ENCODE peak calls at places on chromosomes 11 and 22, in five cellular contexts. One of them, this sample, is unnamed. For H3K9me3, the result is how much of the 10 kb centered on the place peaks cover.

GRCh38 chr11:44694443-44694842 is 32.3 kb upstream of the TSPAN18 start:
- DNase-seq in H9: no peak
- DNase-seq in transverse colon: no peak
- DNase-seq in tibial nerve: no peak
- DNase-seq in HAP-1: no peak
- DNase-seq in this sample: no peak

GRCh38 chr11:86046111-86046510 is 22.8 kb downstream of the PICALM start:
- DNase-seq in H9: no peak
- DNase-seq in transverse colon: no peak
- DNase-seq in tibial nerve: no peak
- DNase-seq in HAP-1: no peak
- DNase-seq in this sample: no peak

GRCh38 chr11:104782377-104782754 is 115.9 kb downstream of the CASP12 start:
- DNase-seq in H9: peak
- DNase-seq in transverse colon: no peak
- DNase-seq in tibial nerve: no peak
- DNase-seq in HAP-1: no peak
- DNase-seq in this sample: no peak

GRCh38 chr11:117614695-117615094 is 182.3 kb downstream of the DSCAML1 start:
- DNase-seq in H9: peak
- DNase-seq in transverse colon: no peak
- DNase-seq in tibial nerve: no peak
- DNase-seq in HAP-1: no peak
- DNase-seq in this sample: no peak

GRCh38 chr22:35322893-35323292 is 23.2 kb downstream of the TOM1 start:
- DNase-seq in H9: no peak
- DNase-seq in transverse colon: no peak
- DNase-seq in tibial nerve: no peak
- DNase-seq in HAP-1: no peak
- DNase-seq in this sample: no peak

GRCh38 chr11:122983438-122984185 is 2.0 kb upstream of the BSX start:
- DNase-seq in H9: peak
- DNase-seq in transverse colon: no peak
- DNase-seq in tibial nerve: no peak
- DNase-seq in HAP-1: no peak
- DNase-seq in this sample: no peak

GRCh38 chr11:6616596-6617250 is 2.5 kb downstream of the TPP1 start:
- DNase-seq in H9: no peak
- DNase-seq in transverse colon: no peak
- DNase-seq in tibial nerve: no peak
- DNase-seq in HAP-1: no peak
- DNase-seq in this sample: no peak

GRCh38 chr11:57131080-57131790 is 50.5 kb upstream of the LRRC55 start:
- DNase-seq in H9: peak
- DNase-seq in transverse colon: peak
- DNase-seq in tibial nerve: peak
- DNase-seq in HAP-1: peak
- DNase-seq in this sample: peak

GRCh38 chr11:66857927-66858185 is 992 bp downstream of the LRFN4 start:
- DNase-seq in H9: peak
- DNase-seq in transverse colon: no peak
- DNase-seq in tibial nerve: no peak
- DNase-seq in HAP-1: no peak
- DNase-seq in this sample: no peak

GRCh38 chr22:47307326-47307725 is 544.9 kb downstream of the TBC1D22A start:
- DNase-seq in H9: no peak
- DNase-seq in transverse colon: no peak
- DNase-seq in tibial nerve: no peak
- DNase-seq in HAP-1: no peak
- DNase-seq in this sample: no peak

GRCh38 chr22:47309946-47310345 is 547.5 kb downstream of the TBC1D22A start:
- DNase-seq in H9: no peak
- DNase-seq in transverse colon: no peak
- DNase-seq in tibial nerve: no peak
- DNase-seq in HAP-1: no peak
- DNase-seq in this sample: no peak

GRCh38 chr22:47307812-47308211 is 545.4 kb downstream of the TBC1D22A start:
- DNase-seq in H9: no peak
- DNase-seq in transverse colon: no peak
- DNase-seq in tibial nerve: no peak
- DNase-seq in HAP-1: no peak
- DNase-seq in this sample: no peak

GRCh38 chr22:47309476-47309875 is 547.0 kb downstream of the TBC1D22A start:
- DNase-seq in H9: no peak
- DNase-seq in transverse colon: no peak
- DNase-seq in tibial nerve: no peak
- DNase-seq in HAP-1: no peak
- DNase-seq in this sample: no peak

DNA sequence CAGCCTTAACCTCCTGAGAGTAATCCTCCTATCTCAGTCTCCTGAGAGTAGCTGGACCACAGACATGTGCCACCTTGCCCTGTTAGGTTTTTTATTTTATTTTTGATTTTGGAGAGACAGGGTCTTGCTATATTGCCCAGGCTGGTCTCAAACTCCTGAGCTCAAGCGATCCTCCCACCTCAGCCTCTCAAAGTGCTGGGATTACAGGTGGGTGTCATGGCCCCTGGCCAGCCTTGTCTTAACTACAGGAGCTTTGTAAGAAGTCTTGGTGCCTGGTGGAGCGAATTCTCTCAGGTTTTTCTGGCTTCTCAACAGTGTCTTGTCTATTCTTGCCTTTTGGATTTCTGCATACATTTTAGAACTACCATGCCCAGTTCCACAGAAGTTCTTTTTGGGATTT is 546.4 kb downstream of the TBC1D22A start:
- DNase-seq in H9: no peak
- DNase-seq in transverse colon: no peak
- DNase-seq in tibial nerve: no peak
- DNase-seq in HAP-1: no peak
- DNase-seq in this sample: no peak
- H3K9me3 ChIP-seq in H9: half or more
- H3K9me3 ChIP-seq in transverse colon: under half
- H3K9me3 ChIP-seq in tibial nerve: under half
- H3K9me3 ChIP-seq in HAP-1: under half
- H3K9me3 ChIP-seq in this sample: under half

DNA sequence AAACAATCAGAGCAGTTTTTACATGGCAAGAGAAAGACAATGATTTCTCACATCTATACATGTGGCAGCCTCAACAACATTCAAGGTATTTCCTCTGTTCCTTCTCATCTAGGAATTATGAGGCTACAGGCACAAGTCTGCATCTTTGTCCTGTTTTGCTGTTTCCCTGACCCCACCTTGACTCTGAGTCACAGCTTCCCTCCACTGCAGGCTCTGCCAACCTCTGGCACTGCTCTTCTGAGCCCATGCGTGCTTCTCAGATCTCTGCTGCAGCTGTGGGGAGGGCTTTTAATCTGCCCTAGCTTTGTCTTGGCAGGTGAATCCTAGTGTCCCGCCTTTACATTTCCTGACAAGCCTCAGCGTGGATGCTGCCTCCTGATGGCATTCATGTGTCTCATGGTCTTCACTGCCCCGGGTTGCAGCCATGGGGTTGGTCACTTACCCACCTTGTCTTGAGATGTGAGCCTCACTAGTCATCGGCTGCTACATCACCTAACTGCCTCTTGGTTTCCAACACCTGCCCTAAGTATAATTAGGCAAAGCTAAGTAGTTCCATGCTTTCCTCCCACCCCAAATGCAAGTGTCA is 578.5 kb downstream of the TBC1D22A start:
- DNase-seq in H9: no peak
- DNase-seq in transverse colon: no peak
- DNase-seq in tibial nerve: no peak
- DNase-seq in HAP-1: no peak
- DNase-seq in this sample: no peak
- H3K9me3 ChIP-seq in H9: half or more
- H3K9me3 ChIP-seq in transverse colon: under half
- H3K9me3 ChIP-seq in tibial nerve: under half
- H3K9me3 ChIP-seq in HAP-1: under half
- H3K9me3 ChIP-seq in this sample: under half

DNA sequence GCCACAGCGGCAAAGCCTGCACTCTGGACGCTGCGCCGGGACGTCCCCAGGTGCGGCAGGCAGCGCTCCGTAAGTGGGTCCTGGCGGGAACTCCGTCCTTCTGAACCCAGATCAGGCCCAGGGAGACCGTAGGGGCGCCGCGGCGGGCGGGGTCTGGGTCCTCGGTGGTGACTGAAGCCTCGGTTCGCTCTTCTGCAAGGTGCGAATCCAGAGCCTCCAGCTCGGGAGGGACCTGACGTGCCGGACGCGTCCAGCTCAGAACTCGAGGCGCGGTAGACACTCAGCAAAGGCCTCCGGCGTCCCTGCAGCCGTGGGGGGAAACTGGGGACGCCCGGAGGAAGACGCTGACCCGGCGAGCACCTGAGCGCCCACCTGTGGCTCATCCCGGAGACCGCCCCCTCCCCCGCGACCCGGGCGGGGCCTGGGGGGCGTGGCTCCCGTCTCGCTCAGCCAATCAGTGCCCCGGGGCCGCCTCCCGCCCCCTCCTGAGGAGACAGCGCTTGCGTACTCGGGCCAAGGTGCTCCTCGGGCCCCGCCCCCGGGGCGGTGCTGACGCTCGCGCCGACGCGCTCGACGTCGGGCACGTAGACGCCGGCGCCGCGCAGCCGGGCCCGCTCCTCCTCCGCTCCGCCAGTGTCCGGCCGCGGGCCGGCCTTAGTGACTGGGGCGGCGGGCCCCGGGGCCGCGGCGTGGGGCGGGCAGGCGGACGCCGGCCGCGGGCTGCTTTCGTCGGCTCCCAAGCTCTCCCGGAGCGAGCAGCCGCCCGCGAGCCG is at the start of gene PPFIA1:
- DNase-seq in H9: peak
- DNase-seq in transverse colon: peak
- DNase-seq in tibial nerve: peak
- DNase-seq in HAP-1: peak
- DNase-seq in this sample: peak
- H3K9me3 ChIP-seq in H9: under half
- H3K9me3 ChIP-seq in transverse colon: under half
- H3K9me3 ChIP-seq in tibial nerve: under half
- H3K9me3 ChIP-seq in HAP-1: under half
- H3K9me3 ChIP-seq in this sample: under half

GRCh38 chr11:119210035-119210434 is 3.9 kb downstream of the CBL start:
- DNase-seq in H9: no peak
- DNase-seq in transverse colon: no peak
- DNase-seq in tibial nerve: no peak
- DNase-seq in HAP-1: no peak
- DNase-seq in this sample: no peak
- H3K9me3 ChIP-seq in H9: under half
- H3K9me3 ChIP-seq in transverse colon: under half
- H3K9me3 ChIP-seq in tibial nerve: under half
- H3K9me3 ChIP-seq in HAP-1: under half
- H3K9me3 ChIP-seq in this sample: under half

GRCh38 chr11:70637186-70637800 is 239.0 kb downstream of the CTTN start:
- DNase-seq in H9: no peak
- DNase-seq in transverse colon: no peak
- DNase-seq in tibial nerve: no peak
- DNase-seq in HAP-1: no peak
- DNase-seq in this sample: no peak
- H3K9me3 ChIP-seq in H9: under half
- H3K9me3 ChIP-seq in transverse colon: under half
- H3K9me3 ChIP-seq in tibial nerve: under half
- H3K9me3 ChIP-seq in HAP-1: under half
- H3K9me3 ChIP-seq in this sample: under half

GRCh38 chr22:16818538-16818937 is 6.7 kb downstream of the XKR3 start:
- DNase-seq in H9: no peak
- DNase-seq in transverse colon: no peak
- DNase-seq in tibial nerve: no peak
- DNase-seq in HAP-1: no peak
- DNase-seq in this sample: no peak
- H3K9me3 ChIP-seq in H9: under half
- H3K9me3 ChIP-seq in transverse colon: under half
- H3K9me3 ChIP-seq in tibial nerve: under half
- H3K9me3 ChIP-seq in HAP-1: under half
- H3K9me3 ChIP-seq in this sample: under half

DNA sequence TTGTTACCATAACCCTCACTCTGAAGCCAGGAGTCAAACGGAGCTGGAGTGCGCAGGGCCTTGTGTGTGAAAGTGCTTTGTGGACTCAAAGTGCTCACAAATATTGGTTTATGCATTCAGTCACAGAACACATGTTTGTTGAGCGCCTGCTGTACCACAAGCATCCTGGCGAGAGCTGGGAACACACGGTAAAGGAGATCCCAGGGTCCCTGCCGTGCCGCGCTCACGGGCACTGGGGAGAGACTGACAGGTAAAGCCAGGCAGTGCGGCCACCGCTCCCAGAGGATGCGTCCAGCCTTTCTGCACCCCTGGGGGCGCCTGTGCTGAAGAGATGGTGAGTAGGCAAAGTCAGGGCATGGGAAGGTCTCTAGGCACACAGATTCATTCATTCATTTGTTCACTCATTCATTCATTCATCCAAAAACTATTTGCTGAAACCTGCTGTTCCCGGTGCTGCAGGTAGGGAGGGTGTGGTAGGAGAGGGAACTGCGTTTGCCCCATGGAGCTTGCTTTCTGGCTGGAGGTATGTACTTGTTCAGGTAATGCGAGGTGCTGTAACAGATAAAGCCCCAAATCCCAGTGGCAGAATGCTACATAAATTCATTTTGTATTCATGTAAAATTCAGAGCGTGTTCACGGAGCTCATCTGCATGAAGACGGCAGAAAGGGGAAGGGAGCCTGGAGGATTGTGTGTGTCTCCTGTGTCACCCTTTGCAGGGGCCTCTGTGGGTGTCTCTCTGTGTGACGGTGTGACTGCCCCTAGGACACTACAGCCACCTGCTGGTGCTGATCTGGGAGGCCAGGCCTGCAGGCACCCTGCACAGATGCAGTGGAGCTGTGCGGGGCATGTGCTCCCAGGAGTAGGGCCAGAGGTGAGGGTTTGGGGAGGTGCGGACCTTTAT is 167.0 kb upstream of the B3GAT1 start:
- DNase-seq in H9: no peak
- DNase-seq in transverse colon: peak
- DNase-seq in tibial nerve: no peak
- DNase-seq in HAP-1: no peak
- DNase-seq in this sample: no peak
- H3K9me3 ChIP-seq in H9: under half
- H3K9me3 ChIP-seq in transverse colon: under half
- H3K9me3 ChIP-seq in tibial nerve: under half
- H3K9me3 ChIP-seq in HAP-1: under half
- H3K9me3 ChIP-seq in this sample: under half

DNA sequence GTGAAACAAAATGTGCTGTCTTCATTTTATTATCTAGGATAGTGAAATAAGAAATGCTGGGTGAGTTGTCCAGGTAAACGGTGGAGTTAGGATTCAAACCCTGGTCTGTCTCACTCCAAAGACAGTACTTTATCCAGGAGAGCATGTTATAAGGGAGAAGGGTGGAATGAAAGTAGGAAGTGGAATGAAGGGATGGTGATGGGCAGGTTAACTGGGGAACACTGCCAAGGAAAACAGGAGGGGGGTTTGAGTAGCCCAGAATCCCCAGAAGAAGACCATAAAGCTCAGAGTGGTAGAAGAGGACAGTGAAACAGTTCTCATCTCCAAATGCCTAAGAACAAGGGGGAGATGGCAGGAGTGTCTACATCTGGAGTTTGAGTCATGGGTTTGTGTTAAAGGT is 169.0 kb downstream of the BARX2 start:
- DNase-seq in H9: no peak
- DNase-seq in transverse colon: no peak
- DNase-seq in tibial nerve: no peak
- DNase-seq in HAP-1: no peak
- DNase-seq in this sample: no peak
- H3K9me3 ChIP-seq in H9: under half
- H3K9me3 ChIP-seq in transverse colon: under half
- H3K9me3 ChIP-seq in tibial nerve: under half
- H3K9me3 ChIP-seq in HAP-1: under half
- H3K9me3 ChIP-seq in this sample: under half

This sample was measured in body of pancreas.